ENCODE peak calls at places on chromosome 19, in eight cellular contexts. One of them, this sample, is unnamed.
A peak's percentile ranks its signal among the peaks of the same experiment; 100 is the strongest.

GRCh38 chr19:42497492-42498226 is 30.6 kb downstream of the CEACAM1 start:
- DNase-seq in H1: no peak
- DNase-seq in transverse colon: peak; percentile 61
- DNase-seq in tibial nerve: no peak
- DNase-seq in GM12891: no peak
- DNase-seq in A549: peak; percentile 73
- DNase-seq in HCT116: no peak
- DNase-seq in testis: no peak
- DNase-seq in this sample: no peak

GRCh38 chr19:49746206-49746958 is 16.7 kb downstream of the TSKS start:
- DNase-seq in H1: peak; percentile 97
- DNase-seq in transverse colon: peak; percentile 41
- DNase-seq in tibial nerve: no peak
- DNase-seq in GM12891: peak; percentile 39
- DNase-seq in A549: peak; percentile 67
- DNase-seq in HCT116: peak; percentile 90
- DNase-seq in testis: peak; percentile 86
- DNase-seq in this sample: no peak

GRCh38 chr19:38073806-38074685 is 150.0 kb downstream of the DPF1 start:
- DNase-seq in H1: peak; percentile 36
- DNase-seq in transverse colon: peak; percentile 16
- DNase-seq in tibial nerve: no peak
- DNase-seq in GM12891: no peak
- DNase-seq in A549: no peak
- DNase-seq in HCT116: no peak
- DNase-seq in testis: no peak
- DNase-seq in this sample: no peak

GRCh38 chr19:18479964-18480723 is 41.7 kb downstream of the ELL start:
- DNase-seq in H1: no peak
- DNase-seq in transverse colon: peak; percentile 68
- DNase-seq in tibial nerve: peak; percentile 84
- DNase-seq in GM12891: no peak
- DNase-seq in A549: no peak
- DNase-seq in HCT116: no peak
- DNase-seq in testis: peak; percentile 86
- DNase-seq in this sample: no peak

GRCh38 chr19:15629003-15629880 is 11.5 kb upstream of the CYP4F3 start:
- DNase-seq in H1: no peak
- DNase-seq in transverse colon: peak; percentile 92
- DNase-seq in tibial nerve: peak; percentile 88
- DNase-seq in GM12891: peak; percentile 80
- DNase-seq in A549: peak; percentile 40
- DNase-seq in HCT116: peak; percentile 51
- DNase-seq in testis: peak; percentile 88
- DNase-seq in this sample: peak; percentile 77

GRCh38 chr19:49896863-49897621 is at the start of gene IL4I1:
- DNase-seq in H1: no peak
- DNase-seq in transverse colon: peak; percentile 45
- DNase-seq in tibial nerve: peak; percentile 36
- DNase-seq in GM12891: peak; percentile 70
- DNase-seq in A549: no peak
- DNase-seq in HCT116: no peak
- DNase-seq in testis: no peak
- DNase-seq in this sample: peak; percentile 63

GRCh38 chr19:24060687-24061356 is 26.2 kb upstream of the ZNF254 start:
- DNase-seq in H1: no peak
- DNase-seq in transverse colon: no peak
- DNase-seq in tibial nerve: no peak
- DNase-seq in GM12891: no peak
- DNase-seq in A549: no peak
- DNase-seq in HCT116: peak; percentile 13
- DNase-seq in testis: no peak
- DNase-seq in this sample: no peak

GRCh38 chr19:31110331-31110730 is 238.9 kb downstream of the TSHZ3 start:
- DNase-seq in H1: peak; percentile 9
- DNase-seq in transverse colon: no peak
- DNase-seq in tibial nerve: no peak
- DNase-seq in GM12891: no peak
- DNase-seq in A549: no peak
- DNase-seq in HCT116: no peak
- DNase-seq in testis: no peak
- DNase-seq in this sample: peak; percentile 42

GRCh38 chr19:7869453-7869909 is 4.7 kb downstream of the PRR36 start:
- DNase-seq in H1: no peak
- DNase-seq in transverse colon: peak; percentile 79
- DNase-seq in tibial nerve: no peak
- DNase-seq in GM12891: peak; percentile 66
- DNase-seq in A549: no peak
- DNase-seq in HCT116: no peak
- DNase-seq in testis: peak; percentile 77
- DNase-seq in this sample: no peak

GRCh38 chr19:3816566-3817218 is 30.5 kb upstream of the MATK start:
- DNase-seq in H1: no peak
- DNase-seq in transverse colon: no peak
- DNase-seq in tibial nerve: no peak
- DNase-seq in GM12891: no peak
- DNase-seq in A549: no peak
- DNase-seq in HCT116: no peak
- DNase-seq in testis: no peak
- DNase-seq in this sample: no peak

GRCh38 chr19:4676955-4677731 is 7.0 kb upstream of the MYDGF start:
- DNase-seq in H1: peak; percentile 75
- DNase-seq in transverse colon: peak; percentile 34
- DNase-seq in tibial nerve: no peak
- DNase-seq in GM12891: no peak
- DNase-seq in A549: no peak
- DNase-seq in HCT116: peak; percentile 83
- DNase-seq in testis: peak; percentile 60
- DNase-seq in this sample: peak; percentile 42

GRCh38 chr19:6654347-6655310 is 15.3 kb downstream of the TNFSF14 start:
- DNase-seq in H1: no peak
- DNase-seq in transverse colon: peak; percentile 42
- DNase-seq in tibial nerve: no peak
- DNase-seq in GM12891: no peak
- DNase-seq in A549: no peak
- DNase-seq in HCT116: no peak
- DNase-seq in testis: no peak
- DNase-seq in this sample: no peak

GRCh38 chr19:13689050-13689449 is 75.3 kb upstream of the MRI1 start:
- DNase-seq in H1: no peak
- DNase-seq in transverse colon: no peak
- DNase-seq in tibial nerve: no peak
- DNase-seq in GM12891: no peak
- DNase-seq in A549: no peak
- DNase-seq in HCT116: peak; percentile 61
- DNase-seq in testis: peak; percentile 49
- DNase-seq in this sample: no peak

GRCh38 chr19:54937926-54938325 is 9.4 kb downstream of the NLRP7 start:
- DNase-seq in H1: no peak
- DNase-seq in transverse colon: peak; percentile 8
- DNase-seq in tibial nerve: no peak
- DNase-seq in GM12891: peak; percentile 66
- DNase-seq in A549: no peak
- DNase-seq in HCT116: no peak
- DNase-seq in testis: no peak
- DNase-seq in this sample: no peak
- TF ChIP-seq POLR2A in H1: no peak
- TF ChIP-seq POLR2A in transverse colon: no peak
- TF ChIP-seq POLR2A in tibial nerve: no peak
- TF ChIP-seq POLR2A in GM12891: no peak
- TF ChIP-seq POLR2A in A549: no peak
- TF ChIP-seq POLR2A in HCT116: no peak
- TF ChIP-seq POLR2A in testis: no peak
- TF ChIP-seq POLR2A in this sample: no peak

GRCh38 chr19:11346104-11346940 is at the start of the genes CCDC159 and TMEM205:
- DNase-seq in H1: peak; percentile 97
- DNase-seq in transverse colon: peak; percentile 99
- DNase-seq in tibial nerve: peak; percentile 97
- DNase-seq in GM12891: peak; percentile 93
- DNase-seq in A549: peak; percentile 89
- DNase-seq in HCT116: peak; percentile 100
- DNase-seq in testis: peak; percentile 99
- DNase-seq in this sample: peak; percentile 94
- TF ChIP-seq POLR2A in H1: peak; percentile 31
- TF ChIP-seq POLR2A in transverse colon: peak; percentile 61
- TF ChIP-seq POLR2A in tibial nerve: peak; percentile 56
- TF ChIP-seq POLR2A in GM12891: peak; percentile 49
- TF ChIP-seq POLR2A in A549: peak; percentile 72
- TF ChIP-seq POLR2A in HCT116: peak; percentile 43
- TF ChIP-seq POLR2A in testis: no peak
- TF ChIP-seq POLR2A in this sample: peak; percentile 51

GRCh38 chr19:1126984-1127760 is 23.4 kb downstream of the GPX4 start:
- DNase-seq in H1: no peak
- DNase-seq in transverse colon: no peak
- DNase-seq in tibial nerve: no peak
- DNase-seq in GM12891: no peak
- DNase-seq in A549: no peak
- DNase-seq in HCT116: no peak
- DNase-seq in testis: no peak
- DNase-seq in this sample: no peak
- TF ChIP-seq POLR2A in H1: no peak
- TF ChIP-seq POLR2A in transverse colon: no peak
- TF ChIP-seq POLR2A in tibial nerve: no peak
- TF ChIP-seq POLR2A in GM12891: no peak
- TF ChIP-seq POLR2A in A549: no peak
- TF ChIP-seq POLR2A in HCT116: no peak
- TF ChIP-seq POLR2A in testis: no peak
- TF ChIP-seq POLR2A in this sample: no peak

GRCh38 chr19:41310031-41310831 is at the start of gene CCDC97:
- DNase-seq in H1: peak; percentile 66
- DNase-seq in transverse colon: peak; percentile 90
- DNase-seq in tibial nerve: peak; percentile 76
- DNase-seq in GM12891: peak; percentile 91
- DNase-seq in A549: peak; percentile 99
- DNase-seq in HCT116: peak; percentile 75
- DNase-seq in testis: peak; percentile 89
- DNase-seq in this sample: peak; percentile 87
- TF ChIP-seq POLR2A in H1: peak; percentile 93
- TF ChIP-seq POLR2A in transverse colon: peak; percentile 76
- TF ChIP-seq POLR2A in tibial nerve: peak; percentile 34
- TF ChIP-seq POLR2A in GM12891: peak; percentile 94
- TF ChIP-seq POLR2A in A549: no peak
- TF ChIP-seq POLR2A in HCT116: peak; percentile 88
- TF ChIP-seq POLR2A in testis: no peak
- TF ChIP-seq POLR2A in this sample: peak; percentile 38

GRCh38 chr19:662962-663681 is at the start of gene RNF126:
- DNase-seq in H1: peak; percentile 53
- DNase-seq in transverse colon: peak; percentile 95
- DNase-seq in tibial nerve: peak; percentile 94
- DNase-seq in GM12891: peak; percentile 97
- DNase-seq in A549: peak; percentile 72
- DNase-seq in HCT116: peak; percentile 81
- DNase-seq in testis: peak; percentile 93
- DNase-seq in this sample: peak; percentile 93
- TF ChIP-seq POLR2A in H1: no peak
- TF ChIP-seq POLR2A in transverse colon: peak; percentile 50
- TF ChIP-seq POLR2A in tibial nerve: peak; percentile 29
- TF ChIP-seq POLR2A in GM12891: peak; percentile 25
- TF ChIP-seq POLR2A in A549: peak; percentile 45
- TF ChIP-seq POLR2A in HCT116: peak; percentile 61
- TF ChIP-seq POLR2A in testis: no peak
- TF ChIP-seq POLR2A in this sample: peak; percentile 78

GRCh38 chr19:17226002-17226933 is at the start of gene OCEL1:
- DNase-seq in H1: peak; percentile 89
- DNase-seq in transverse colon: peak; percentile 99
- DNase-seq in tibial nerve: peak; percentile 98
- DNase-seq in GM12891: peak; percentile 94
- DNase-seq in A549: peak; percentile 80
- DNase-seq in HCT116: peak; percentile 95
- DNase-seq in testis: peak; percentile 100
- DNase-seq in this sample: peak; percentile 89
- TF ChIP-seq POLR2A in H1: peak; percentile 86
- TF ChIP-seq POLR2A in transverse colon: peak; percentile 86
- TF ChIP-seq POLR2A in tibial nerve: peak; percentile 75
- TF ChIP-seq POLR2A in GM12891: peak; percentile 79
- TF ChIP-seq POLR2A in A549: peak; percentile 43
- TF ChIP-seq POLR2A in HCT116: peak; percentile 77
- TF ChIP-seq POLR2A in testis: peak; percentile 21
- TF ChIP-seq POLR2A in this sample: peak; percentile 84

GRCh38 chr19:51541458-51542357 is 10.2 kb upstream of the SIGLEC6 start:
- DNase-seq in H1: no peak
- DNase-seq in transverse colon: no peak
- DNase-seq in tibial nerve: no peak
- DNase-seq in GM12891: no peak
- DNase-seq in A549: no peak
- DNase-seq in HCT116: no peak
- DNase-seq in testis: no peak
- DNase-seq in this sample: no peak
- TF ChIP-seq POLR2A in H1: no peak
- TF ChIP-seq POLR2A in transverse colon: no peak
- TF ChIP-seq POLR2A in tibial nerve: no peak
- TF ChIP-seq POLR2A in GM12891: no peak
- TF ChIP-seq POLR2A in A549: no peak
- TF ChIP-seq POLR2A in HCT116: no peak
- TF ChIP-seq POLR2A in testis: no peak
- TF ChIP-seq POLR2A in this sample: no peak

DNA sequence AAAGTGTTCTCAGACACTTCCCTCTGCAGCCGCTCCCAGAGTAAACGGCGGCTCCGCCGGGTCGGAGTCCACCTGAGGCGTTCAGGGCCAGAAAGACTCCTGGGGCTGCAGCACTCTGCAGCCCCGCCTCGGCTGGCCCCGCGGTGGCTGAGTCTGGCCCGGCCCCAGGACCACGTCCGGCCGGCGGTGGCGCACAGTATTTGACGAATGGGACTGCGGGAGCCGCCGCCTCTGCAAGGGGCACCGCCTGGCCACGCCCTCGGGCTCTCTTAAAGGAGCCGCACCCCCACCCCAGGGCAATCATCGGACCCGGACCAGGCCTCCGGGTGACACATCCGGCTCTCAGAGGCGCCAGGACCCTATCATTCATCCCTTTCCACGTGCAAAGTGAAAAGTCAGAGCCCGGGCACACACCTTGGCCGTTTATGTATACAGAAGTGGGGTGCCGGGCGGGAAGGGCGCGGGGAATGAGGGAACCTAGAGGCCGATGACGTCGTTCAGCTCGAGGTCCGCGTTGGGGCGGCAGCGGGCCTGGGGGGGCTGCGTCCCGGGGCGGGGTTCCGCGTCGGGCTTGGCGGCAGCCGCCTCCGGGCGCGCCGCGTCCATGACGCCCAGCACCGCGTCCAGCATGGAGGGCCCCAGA is 1.2 kb upstream of the LENG9 start:
- DNase-seq in H1: peak; percentile 61
- DNase-seq in transverse colon: peak; percentile 95
- DNase-seq in tibial nerve: peak; percentile 76
- DNase-seq in GM12891: peak; percentile 90
- DNase-seq in A549: peak; percentile 87
- DNase-seq in HCT116: peak; percentile 69
- DNase-seq in testis: peak; percentile 95
- DNase-seq in this sample: peak; percentile 100
- TF ChIP-seq POLR2A in H1: peak; percentile 72
- TF ChIP-seq POLR2A in transverse colon: peak; percentile 69
- TF ChIP-seq POLR2A in tibial nerve: peak; percentile 25
- TF ChIP-seq POLR2A in GM12891: peak; percentile 15
- TF ChIP-seq POLR2A in A549: peak; percentile 63
- TF ChIP-seq POLR2A in HCT116: peak; percentile 26
- TF ChIP-seq POLR2A in testis: no peak
- TF ChIP-seq POLR2A in this sample: peak; percentile 61